ENCODE peak calls at places on chromosome X, in four cellular contexts. H, E, P and F are unnamed samples.

GRCh38 chrX:15245896-15246295 is 24.0 kb downstream of the ASB9 start:
- DNase-seq in H (no peak), E (no peak), P (no peak), F (no peak)

GRCh38 chrX:76796311-76796710 is 368.8 kb downstream of the MAGEE1 start:
- DNase-seq in H (no peak), E (no peak), P (no peak), F (no peak)

GRCh38 chrX:39782276-39782675 is 315.5 kb downstream of the BCOR start:
- DNase-seq in H (no peak), E (no peak), P (no peak), F (no peak)

GRCh38 chrX:103918584-103919335 is 43.7 kb upstream of the TMSB15B start:
- DNase-seq in H (peak), E (peak), P (no peak), F (no peak)

GRCh38 chrX:3345281-3346081 is 971 bp downstream of the MXRA5 start:
- DNase-seq in H (peak), E (peak), P (no peak), F (peak)

GRCh38 chrX:14802943-14803710 is 69.7 kb downstream of the FANCB start:
- DNase-seq in H (no peak), E (no peak), P (no peak), F (no peak)

GRCh38 chrX:13345037-13345436 is 25.2 kb upstream of the ATXN3L start:
- DNase-seq in H (no peak), E (no peak), P (no peak), F (no peak)

GRCh38 chrX:10168226-10168625 is 11.5 kb downstream of the CLCN4 start:
- DNase-seq in H (no peak), E (no peak), P (no peak), F (peak)

GRCh38 chrX:5907202-5907601 is 321.5 kb downstream of the NLGN4X start:
- DNase-seq in H (no peak), E (no peak), P (no peak), F (no peak)

GRCh38 chrX:25196221-25196620 is 180.5 kb upstream of the ARX start:
- DNase-seq in H (no peak), E (no peak), P (no peak), F (no peak)

DNA sequence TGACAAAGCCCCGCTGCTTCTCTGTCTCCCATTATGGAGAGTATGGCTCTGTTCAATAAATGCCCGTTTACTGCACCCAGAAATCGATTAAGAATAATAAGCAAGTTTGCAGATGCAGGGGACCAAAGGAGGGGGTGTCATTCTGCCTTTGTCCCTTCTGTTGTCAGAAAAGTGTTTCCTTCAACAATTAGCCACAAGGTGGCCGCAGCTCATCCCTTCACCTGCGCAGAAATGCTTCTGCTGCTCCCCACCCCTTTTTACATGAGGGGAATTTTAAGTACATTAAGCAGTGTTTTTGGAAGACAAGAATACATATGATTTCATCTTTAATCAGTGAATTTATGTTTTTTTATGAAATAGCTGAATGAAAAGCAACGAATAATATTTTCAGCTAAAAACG is 175.6 kb upstream of the ARX start:
- DNase-seq in H (no peak), E (no peak), P (no peak), F (no peak)
- TF ChIP-seq CTCF in H (peak), E (no peak), P (no peak), F (no peak)

GRCh38 chrX:118740276-118740889 is 13.0 kb downstream of the IL13RA1 start:
- DNase-seq in H (no peak), E (no peak), P (no peak), F (no peak)

GRCh38 chrX:118734909-118735308 is 7.5 kb downstream of the IL13RA1 start:
- DNase-seq in H (no peak), E (no peak), P (no peak), F (no peak)

GRCh38 chrX:118739577-118739976 is 12.2 kb downstream of the IL13RA1 start:
- DNase-seq in H (no peak), E (no peak), P (no peak), F (no peak)

GRCh38 chrX:118742176-118742575 is 14.8 kb downstream of the IL13RA1 start:
- DNase-seq in H (no peak), E (no peak), P (no peak), F (no peak)

DNA sequence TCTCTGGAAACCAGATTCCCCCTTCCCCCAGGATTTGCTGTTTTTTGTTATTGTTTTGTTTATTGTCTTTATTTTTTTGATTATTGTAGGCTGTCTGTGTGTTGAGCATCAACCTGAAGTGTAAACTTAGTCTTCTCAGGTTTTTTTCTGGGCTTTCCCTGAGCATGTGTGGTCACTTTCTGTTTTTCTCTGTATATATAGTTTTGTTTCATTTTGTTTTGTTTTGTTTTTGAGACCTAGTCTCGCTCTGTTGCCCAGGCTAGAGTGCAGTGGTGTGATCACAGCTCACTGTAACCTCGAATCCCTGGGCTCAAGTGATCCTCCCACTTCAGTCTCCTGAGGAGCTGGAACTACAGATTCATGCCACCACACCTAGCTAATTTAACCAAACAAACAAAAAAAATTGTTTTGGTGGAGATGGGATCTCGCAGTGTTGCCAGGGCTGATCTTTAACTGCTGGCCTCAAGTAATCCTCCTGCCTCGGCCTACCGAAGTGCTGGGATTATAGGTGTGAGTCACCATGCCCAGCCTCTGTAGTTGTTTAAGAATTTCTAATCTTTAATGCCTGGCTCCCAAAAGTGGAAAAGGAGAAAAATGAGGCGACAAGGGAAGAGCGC is 9.1 kb downstream of the IL13RA1 start:
- DNase-seq in H (no peak), E (no peak), P (no peak), F (no peak)
- TF ChIP-seq CTCF in H (no peak), E (no peak), P (no peak), F (no peak)

GRCh38 chrX:108306086-108306485 is 132.1 kb downstream of the COL4A6 start:
- DNase-seq in H (no peak), E (no peak), P (no peak), F (no peak)

GRCh38 chrX:108307408-108308085 is 130.7 kb downstream of the COL4A6 start:
- DNase-seq in H (no peak), E (peak), P (no peak), F (no peak)

GRCh38 chrX:108303682-108304081 is 134.5 kb downstream of the COL4A6 start:
- DNase-seq in H (no peak), E (no peak), P (no peak), F (no peak)

GRCh38 chrX:108299704-108300103 is 138.5 kb downstream of the COL4A6 start:
- DNase-seq in H (no peak), E (no peak), P (no peak), F (no peak)

GRCh38 chrX:108304210-108304609 is 134.0 kb downstream of the COL4A6 start:
- DNase-seq in H (no peak), E (no peak), P (no peak), F (no peak)
- TF ChIP-seq CTCF in H (peak), E (peak), P (peak), F (peak)

GRCh38 chrX:135484636-135485289 is 35.7 kb upstream of the INTS6L start:
- DNase-seq in H (no peak), E (no peak), P (no peak), F (peak)
- TF ChIP-seq CTCF in H (peak), E (no peak), P (peak), F (peak)

DNA sequence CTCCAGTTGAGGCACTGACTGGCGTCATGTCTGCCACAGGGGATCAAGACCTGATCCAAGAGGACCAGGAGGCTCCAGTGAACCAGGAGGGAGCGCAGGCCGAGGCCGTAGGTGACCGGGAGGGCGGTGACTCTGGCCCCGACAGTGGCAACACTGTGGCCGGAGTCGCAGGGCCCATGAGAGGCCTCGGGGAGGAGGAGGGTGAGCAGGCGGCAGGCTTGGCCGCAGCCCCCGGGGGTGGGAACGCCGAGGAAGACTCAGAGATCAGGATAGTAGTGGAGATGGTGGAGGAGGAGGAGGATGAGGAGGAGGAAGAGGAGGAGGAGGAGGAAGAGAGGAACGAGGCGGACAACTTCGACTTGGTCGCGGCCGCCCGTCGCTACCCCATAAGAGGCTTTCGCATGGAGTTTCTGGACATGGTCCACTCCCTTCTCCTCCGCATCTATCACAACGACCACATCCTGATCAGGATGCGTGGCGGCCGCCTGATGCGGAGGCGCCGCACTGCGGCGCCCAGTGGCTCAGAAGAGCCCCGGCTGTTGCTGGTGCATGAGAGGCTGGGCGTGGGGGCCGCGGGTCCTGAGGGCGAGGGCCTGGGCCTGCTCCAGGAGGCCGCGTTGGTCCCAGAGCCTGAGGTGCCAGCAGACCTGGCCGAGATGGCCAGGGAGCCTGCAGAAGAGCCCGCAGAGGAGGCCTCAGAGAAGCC is 560 bp downstream of the CT47C1 start:
- DNase-seq in H (no peak), E (no peak), P (no peak), F (no peak)
- TF ChIP-seq CTCF in H (no peak), E (no peak), P (no peak), F (no peak)

DNA sequence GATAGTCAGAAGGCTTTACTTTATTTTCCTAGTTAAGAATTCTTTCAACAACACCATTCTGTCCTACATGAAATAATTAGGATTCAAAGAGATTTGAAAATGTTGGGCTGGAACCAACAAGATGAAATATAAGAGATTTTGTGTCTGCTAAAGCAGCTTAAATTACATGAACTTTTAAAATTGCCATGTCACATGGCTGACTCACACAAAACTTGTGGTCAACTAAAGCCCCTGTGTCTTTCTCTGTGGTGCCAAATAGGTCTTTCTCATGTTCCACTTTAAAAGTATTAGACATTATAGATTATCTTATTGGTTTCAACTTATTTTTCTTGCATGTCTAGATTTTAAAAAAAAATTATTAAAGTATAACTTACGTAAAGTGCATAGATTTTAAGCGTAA is 60.8 kb upstream of the FHL1 start:
- DNase-seq in H (no peak), E (no peak), P (no peak), F (peak)
- TF ChIP-seq CTCF in H (no peak), E (no peak), P (no peak), F (no peak)

DNA sequence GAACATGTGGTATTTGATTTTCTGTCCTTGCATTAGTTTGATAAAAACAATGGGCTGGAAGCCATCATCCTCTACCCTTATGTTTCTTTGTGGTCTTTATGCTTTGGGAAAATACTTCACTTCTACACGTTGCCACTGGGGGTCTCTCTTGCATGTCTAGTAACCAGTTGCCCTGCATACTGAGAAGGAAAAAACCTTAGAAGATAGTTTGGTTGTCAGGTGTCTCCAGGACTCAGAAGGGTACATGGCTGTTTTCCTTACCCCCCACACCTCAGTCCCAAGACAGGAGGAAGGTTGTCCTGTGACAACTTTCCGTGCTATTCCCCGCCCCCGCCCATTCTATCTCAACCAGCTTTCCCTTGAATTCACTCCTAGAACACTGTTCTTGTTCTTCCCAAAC is 62.1 kb upstream of the LANCL3 start:
- DNase-seq in H (no peak), E (no peak), P (no peak), F (peak)
- TF ChIP-seq CTCF in H (peak), E (no peak), P (peak), F (peak)

DNA sequence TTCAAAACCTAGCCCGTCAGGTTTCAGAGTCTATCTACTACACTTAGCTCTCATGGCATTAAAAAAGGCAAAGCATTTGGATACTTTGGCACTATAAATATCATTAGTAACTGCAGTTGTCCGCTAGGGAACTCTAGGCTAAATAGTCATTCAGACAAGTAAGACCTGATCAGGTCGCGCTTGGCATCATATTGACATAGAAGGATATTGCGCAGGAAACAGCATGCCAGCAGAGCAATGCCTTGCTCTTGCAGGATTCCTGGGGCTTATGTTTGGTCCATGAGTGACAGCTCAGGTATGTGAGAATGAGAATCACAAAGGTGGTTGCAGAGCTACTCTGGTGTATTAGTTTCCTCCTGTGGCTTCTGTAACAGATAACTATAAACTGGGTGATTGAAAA is 62.7 kb downstream of the KDM6A start:
- DNase-seq in H (no peak), E (no peak), P (no peak), F (no peak)
- TF ChIP-seq CTCF in H (no peak), E (no peak), P (no peak), F (no peak)